ENCODE peak calls at places on chromosomes 13 and 19, in nine cellular contexts. One of them, this sample, is unnamed.

GRCh38 chr19:4976412-4977298 is 7.7 kb downstream of the KDM4B start:
- DNase-seq in fibroblast of mammary gland: peak; percentile 99
- DNase-seq in GM04504: peak; percentile 92
- DNase-seq in SK-MEL-5: peak; percentile 32
- DNase-seq in progenitor cell of endocrine pancreas: no peak
- DNase-seq in ecto neural progenitor cell: no peak
- DNase-seq in head of caudate nucleus: peak; percentile 48
- DNase-seq in stimulated activated naive CD4-positive, alpha-beta T cell: no peak
- DNase-seq in activated T-helper 2 cell treated with anti-CD3 and anti-CD28 coated beads, Interferon-gamma antibody, Interleukin-2, Interleukin-4, amounts not matched to agents 10 μg/mL and 5 μg/mL and 100 μg/mL, durations not matched to agents 14 hours and 24 hours and 36 hours: no peak
- DNase-seq in this sample: peak; percentile 98

GRCh38 chr13:20418953-20419352 is 106.7 kb downstream of the CRYL1 start:
- DNase-seq in fibroblast of mammary gland: no peak
- DNase-seq in ecto neural progenitor cell: no peak
- DNase-seq in activated T-helper 2 cell treated with anti-CD3 and anti-CD28 coated beads, Interferon-gamma antibody, Interleukin-2, Interleukin-4, amounts not matched to agents 10 μg/mL and 5 μg/mL and 100 μg/mL, durations not matched to agents 14 hours and 24 hours and 36 hours: no peak
- DNase-seq in progenitor cell of endocrine pancreas: no peak
- DNase-seq in GM04504: no peak
- DNase-seq in head of caudate nucleus: no peak
- DNase-seq in SK-MEL-5: no peak
- DNase-seq in stimulated activated naive CD4-positive, alpha-beta T cell: no peak
- DNase-seq in this sample: no peak

GRCh38 chr19:44753932-44754742 is 5.6 kb downstream of the BCL3 start:
- DNase-seq in progenitor cell of endocrine pancreas: no peak
- DNase-seq in head of caudate nucleus: peak; percentile 42
- DNase-seq in ecto neural progenitor cell: no peak
- DNase-seq in SK-MEL-5: peak; percentile 66
- DNase-seq in activated T-helper 2 cell treated with anti-CD3 and anti-CD28 coated beads, Interferon-gamma antibody, Interleukin-2, Interleukin-4, amounts not matched to agents 10 μg/mL and 5 μg/mL and 100 μg/mL, durations not matched to agents 14 hours and 24 hours and 36 hours: peak; percentile 66
- DNase-seq in GM04504: peak; percentile 71
- DNase-seq in stimulated activated naive CD4-positive, alpha-beta T cell: peak; percentile 45
- DNase-seq in fibroblast of mammary gland: peak; percentile 87
- DNase-seq in this sample: peak; percentile 92

GRCh38 chr13:42350141-42350540 is 78.2 kb downstream of the AKAP11 start:
- DNase-seq in GM04504: no peak
- DNase-seq in head of caudate nucleus: no peak
- DNase-seq in progenitor cell of endocrine pancreas: no peak
- DNase-seq in SK-MEL-5: no peak
- DNase-seq in fibroblast of mammary gland: no peak
- DNase-seq in ecto neural progenitor cell: no peak
- DNase-seq in activated T-helper 2 cell treated with anti-CD3 and anti-CD28 coated beads, Interferon-gamma antibody, Interleukin-2, Interleukin-4, amounts not matched to agents 10 μg/mL and 5 μg/mL and 100 μg/mL, durations not matched to agents 14 hours and 24 hours and 36 hours: no peak
- DNase-seq in stimulated activated naive CD4-positive, alpha-beta T cell: no peak
- DNase-seq in this sample: no peak

GRCh38 chr19:46392252-46392801 is 21.0 kb downstream of the CCDC8 start:
- DNase-seq in fibroblast of mammary gland: peak; percentile 65
- DNase-seq in ecto neural progenitor cell: no peak
- DNase-seq in activated T-helper 2 cell treated with anti-CD3 and anti-CD28 coated beads, Interferon-gamma antibody, Interleukin-2, Interleukin-4, amounts not matched to agents 10 μg/mL and 5 μg/mL and 100 μg/mL, durations not matched to agents 14 hours and 24 hours and 36 hours: no peak
- DNase-seq in head of caudate nucleus: no peak
- DNase-seq in SK-MEL-5: peak; percentile 10
- DNase-seq in GM04504: peak; percentile 53
- DNase-seq in stimulated activated naive CD4-positive, alpha-beta T cell: no peak
- DNase-seq in progenitor cell of endocrine pancreas: no peak
- DNase-seq in this sample: peak; percentile 67

GRCh38 chr19:37992761-37993160 is 85.8 kb downstream of the SIPA1L3 start:
- DNase-seq in stimulated activated naive CD4-positive, alpha-beta T cell: no peak
- DNase-seq in SK-MEL-5: no peak
- DNase-seq in progenitor cell of endocrine pancreas: no peak
- DNase-seq in activated T-helper 2 cell treated with anti-CD3 and anti-CD28 coated beads, Interferon-gamma antibody, Interleukin-2, Interleukin-4, amounts not matched to agents 10 μg/mL and 5 μg/mL and 100 μg/mL, durations not matched to agents 14 hours and 24 hours and 36 hours: no peak
- DNase-seq in GM04504: no peak
- DNase-seq in head of caudate nucleus: no peak
- DNase-seq in fibroblast of mammary gland: no peak
- DNase-seq in ecto neural progenitor cell: no peak
- DNase-seq in this sample: no peak

GRCh38 chr13:42041017-42041683 is 7.3 kb upstream of the DGKH start:
- DNase-seq in fibroblast of mammary gland: peak; percentile 45
- DNase-seq in ecto neural progenitor cell: peak; percentile 73
- DNase-seq in progenitor cell of endocrine pancreas: peak; percentile 30
- DNase-seq in GM04504: no peak
- DNase-seq in activated T-helper 2 cell treated with anti-CD3 and anti-CD28 coated beads, Interferon-gamma antibody, Interleukin-2, Interleukin-4, amounts not matched to agents 10 μg/mL and 5 μg/mL and 100 μg/mL, durations not matched to agents 14 hours and 24 hours and 36 hours: peak; percentile 25
- DNase-seq in SK-MEL-5: peak; percentile 38
- DNase-seq in stimulated activated naive CD4-positive, alpha-beta T cell: peak; percentile 13
- DNase-seq in head of caudate nucleus: peak; percentile 39
- DNase-seq in this sample: peak; percentile 54

GRCh38 chr19:12937243-12938053 is 961 bp upstream of the CALR start:
- DNase-seq in ecto neural progenitor cell: no peak
- DNase-seq in stimulated activated naive CD4-positive, alpha-beta T cell: peak; percentile 31
- DNase-seq in head of caudate nucleus: no peak
- DNase-seq in progenitor cell of endocrine pancreas: no peak
- DNase-seq in SK-MEL-5: no peak
- DNase-seq in fibroblast of mammary gland: peak; percentile 58
- DNase-seq in GM04504: no peak
- DNase-seq in activated T-helper 2 cell treated with anti-CD3 and anti-CD28 coated beads, Interferon-gamma antibody, Interleukin-2, Interleukin-4, amounts not matched to agents 10 μg/mL and 5 μg/mL and 100 μg/mL, durations not matched to agents 14 hours and 24 hours and 36 hours: no peak
- DNase-seq in this sample: no peak

This sample was measured in fibroblast of the aortic adventitia.